ENCODE peak calls at places on chromosome 7, in eight cellular contexts. G is lower leg skin, C is BE2C, Y is thyroid gland, L is fibroblast of the aortic adventitia, P is Panc1, T is dorsolateral prefrontal cortex, X is tibial nerve. N is an unnamed sample.

GRCh38 chr7:135976312-135977019 is 693 bp downstream of the MTPN start:
- DNase-seq in L (no peak), C (peak; percentile 21), Y (peak; percentile 41), T (peak; percentile 37), X (no peak), G (no peak), P (no peak), N (no peak)

GRCh38 chr7:85178531-85179298 is 8.1 kb downstream of the SEMA3D start:
- DNase-seq in G (no peak), C (no peak), T (no peak), L (peak; percentile 58), Y (no peak), P (no peak), X (no peak), N (no peak)

GRCh38 chr7:155363146-155363539 is 65.5 kb downstream of the INSIG1 start:
- DNase-seq in T (peak; percentile 3), X (no peak), C (no peak), P (no peak), G (no peak), L (no peak), Y (no peak), N (no peak)

GRCh38 chr7:105826143-105826542 is 50.3 kb downstream of the ATXN7L1 start:
- DNase-seq in C (no peak), Y (no peak), G (no peak), X (no peak), L (peak; percentile 85), T (no peak), P (no peak), N (peak; percentile 74)

GRCh38 chr7:66617295-66617694 is 11.4 kb upstream of the KCTD7 start:
- DNase-seq in L (peak; percentile 25), T (no peak), X (no peak), G (no peak), Y (no peak), P (no peak), C (no peak), N (peak; percentile 56)

GRCh38 chr7:130673066-130673465 is 4.5 kb upstream of the COPG2 start:
- DNase-seq in T (no peak), L (peak; percentile 16), P (no peak), G (no peak), C (no peak), Y (no peak), X (no peak), N (no peak)

GRCh38 chr7:38728145-38728544 is 97.0 kb upstream of the AMPH start:
- DNase-seq in Y (no peak), C (no peak), T (no peak), P (no peak), L (peak; percentile 14), X (no peak), G (no peak), N (no peak)

GRCh38 chr7:131338990-131339389 is 11.3 kb downstream of the MKLN1 start:
- DNase-seq in C (no peak), Y (no peak), L (no peak), T (no peak), G (no peak), P (no peak), X (no peak), N (no peak)

GRCh38 chr7:51481421-51481820 is 164.8 kb upstream of the COBL start:
- DNase-seq in P (no peak), T (no peak), Y (no peak), C (no peak), G (no peak), L (no peak), X (no peak), N (no peak)

GRCh38 chr7:50449881-50450690 is at the start of gene FIGNL1:
- DNase-seq in G (peak; percentile 43), P (peak; percentile 53), L (peak; percentile 67), X (peak; percentile 24), Y (peak; percentile 78), T (peak; percentile 90), C (peak; percentile 78), N (peak; percentile 68)

GRCh38 chr7:34108150-34108549 is 202.8 kb downstream of the BMPER start:
- DNase-seq in T (no peak), X (no peak), L (peak; percentile 95), G (no peak), C (no peak), Y (no peak), P (no peak), N (peak; percentile 74)

GRCh38 chr7:136517971-136518370 is 350.5 kb upstream of the CHRM2 start:
- DNase-seq in C (no peak), T (no peak), Y (no peak), P (no peak), G (no peak), L (no peak), X (no peak), N (no peak)

GRCh38 chr7:45920543-45921380 is at the start of gene IGFBP3:
- DNase-seq in Y (peak; percentile 68), C (peak; percentile 53), T (peak; percentile 66), G (no peak), L (peak; percentile 57), X (no peak), P (no peak), N (peak; percentile 61)

GRCh38 chr7:977326-978048 is 2.1 kb upstream of the COX19 start:
- DNase-seq in C (no peak), G (no peak), P (no peak), T (peak; percentile 62), Y (no peak), L (no peak), X (no peak), N (peak; percentile 22)

GRCh38 chr7:107622429-107622828 is 38.2 kb upstream of the SLC26A4 start:
- DNase-seq in Y (no peak), P (no peak), X (no peak), T (no peak), C (no peak), G (no peak), L (peak; percentile 45), N (peak; percentile 85)

GRCh38 chr7:70322786-70323185 is 724.5 kb downstream of the AUTS2 start:
- DNase-seq in X (no peak), G (no peak), T (no peak), Y (no peak), L (no peak), P (no peak), C (no peak), N (no peak)

GRCh38 chr7:29077854-29078253 is 68.5 kb downstream of the CPVL start:
- DNase-seq in X (no peak), P (no peak), C (no peak), G (no peak), Y (no peak), L (no peak), T (no peak), N (no peak)

GRCh38 chr7:131629203-131629871 is 72.9 kb upstream of the PODXL start:
- DNase-seq in P (no peak), G (no peak), C (no peak), T (no peak), X (no peak), Y (no peak), L (peak; percentile 73), N (peak; percentile 75)

DNA sequence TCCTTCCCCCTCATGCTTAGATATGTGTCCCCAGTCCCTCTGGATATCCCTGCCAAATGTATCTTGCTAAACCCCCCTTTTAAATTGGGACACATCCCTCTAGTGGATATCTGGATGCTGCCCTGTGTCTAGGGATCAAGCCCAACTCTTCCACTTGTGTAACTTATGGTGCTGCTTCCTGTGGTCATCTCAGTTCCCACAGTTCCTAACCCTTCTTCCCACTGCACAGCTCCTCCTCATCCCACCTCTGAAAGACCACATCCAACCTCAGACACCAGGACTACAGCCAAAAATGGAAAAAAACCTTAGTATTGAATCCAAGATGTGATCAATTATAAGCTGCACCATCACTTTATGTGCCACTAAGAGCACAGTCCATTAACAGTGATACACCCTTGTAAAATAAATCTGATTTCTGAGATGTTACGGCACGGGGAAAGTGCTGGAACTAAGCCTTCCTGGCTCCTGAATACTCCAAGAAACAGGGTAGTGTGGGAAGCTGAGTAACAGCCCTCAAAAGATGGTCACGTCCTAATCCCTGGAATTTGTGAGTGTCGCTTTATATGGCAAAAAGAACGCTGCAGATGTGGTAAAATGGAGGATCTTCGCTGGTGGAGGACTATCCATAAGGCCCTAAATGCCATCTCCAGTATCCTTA is 13.7 kb downstream of the ESYT2 start:
- DNase-seq in G (no peak), T (no peak), X (no peak), L (no peak), C (no peak), P (no peak), Y (no peak), N (peak; percentile 27)
- H3K4me3 ChIP-seq in G (no peak overlapping the region), T (no peak overlapping the region), X (no peak overlapping the region), L (peak overlapping the region; percentile 68), C (no peak overlapping the region), P (peak overlapping the region; percentile 4), Y (no peak overlapping the region), N (no peak overlapping the region)

GRCh38 chr7:109456116-109456515 is 886.4 kb downstream of the DNAJB9 start:
- DNase-seq in T (no peak), Y (no peak), C (peak; percentile 21), P (no peak), G (no peak), L (no peak), X (no peak), N (no peak)
- TF ChIP-seq CTCF in T (no peak), Y (no peak), C (peak; percentile 46), P (no peak), G (no peak), L (no peak), X (no peak), N (no peak)

GRCh38 chr7:23013715-23014649 is at the start of gene HYCC1:
- DNase-seq in P (peak; percentile 98), T (peak; percentile 100), G (peak; percentile 99), L (peak; percentile 98), C (peak; percentile 98), X (peak; percentile 99), Y (peak; percentile 99), N (peak; percentile 99)

GRCh38 chr7:23014681-23015080 is 751 bp upstream of the HYCC1 start:
- DNase-seq in Y (no peak), G (no peak), X (no peak), L (no peak), P (no peak), T (no peak), C (no peak), N (no peak)

GRCh38 chr7:23012797-23013714 is 874 bp downstream of the HYCC1 start:
- DNase-seq in X (no peak), Y (peak; percentile 20), T (peak; percentile 58), P (no peak), C (no peak), L (peak; percentile 22), G (no peak), N (no peak)

GRCh38 chr7:23011222-23011924 is 2.6 kb downstream of the HYCC1 start:
- DNase-seq in P (no peak), G (no peak), Y (no peak), L (no peak), X (no peak), C (no peak), T (no peak), N (no peak)

DNA sequence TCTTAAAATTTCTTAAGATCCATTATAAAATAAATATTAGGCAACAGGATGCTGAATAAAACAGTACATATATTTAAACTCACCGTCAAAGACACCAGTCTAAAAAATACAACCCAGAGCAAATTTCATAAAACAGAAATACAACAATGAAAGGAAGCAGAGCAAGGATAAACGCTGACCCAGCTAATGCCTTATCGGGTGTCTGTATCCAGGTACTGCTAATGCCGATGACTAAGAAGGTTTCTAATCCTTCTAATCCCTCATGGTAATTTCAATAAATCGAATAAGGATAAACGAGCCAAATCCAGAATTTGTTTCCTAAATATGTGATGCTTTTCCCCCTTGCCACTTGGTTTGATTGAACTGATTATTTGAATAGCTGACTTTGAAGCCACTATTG is 1.7 kb downstream of the HYCC1 start:
- DNase-seq in T (no peak), Y (no peak), L (no peak), P (no peak), G (no peak), C (no peak), X (no peak), N (no peak)
- H3K4me3 ChIP-seq in T (no peak overlapping the region), Y (no peak overlapping the region), L (peak overlapping the region; percentile 84), P (peak overlapping the region; percentile 85), G (no peak overlapping the region), C (no peak overlapping the region), X (no peak overlapping the region), N (peak overlapping the region; percentile 86)

GRCh38 chr7:33043875-33044718 is 18.5 kb downstream of the NT5C3A start:
- DNase-seq in G (no peak), T (no peak), P (no peak), C (no peak), L (no peak), Y (no peak), X (no peak), N (peak; percentile 52)
- TF ChIP-seq CTCF in G (no peak), T (no peak), P (peak; percentile 59), C (no peak), L (no peak), Y (no peak), X (peak; percentile 15), N (peak; percentile 25)

N was measured in cardiac fibroblast.